ENCODE peak calls at places on chromosomes 6 and 20, in five cellular contexts. L is mucosa of descending colon; H is BE2C; F is AG09319; M is CD8-positive, alpha-beta T cell. G is an unnamed sample.
A peak's percentile ranks its signal among the peaks of the same experiment; 100 is the strongest.

GRCh38 chr20:44888226-44889103 is 3.0 kb downstream of the YWHAB start:
- DNase-seq in L (no peak), H (no peak), F (no peak), M (no peak), G (no peak)

GRCh38 chr6:147805155-147805554 is 296.7 kb downstream of the SAMD5 start:
- DNase-seq in L (no peak), H (no peak), F (no peak), M (no peak), G (no peak)

GRCh38 chr6:155352812-155353211 is 38.5 kb upstream of the TFB1M start:
- DNase-seq in L (no peak), H (no peak), F (peak; percentile 30), M (no peak), G (no peak)

GRCh38 chr20:61929971-61930666 is 135.6 kb downstream of the TAF4 start:
- DNase-seq in L (peak; percentile 27), H (no peak), F (no peak), M (no peak), G (peak; percentile 15)

GRCh38 chr6:149246691-149247384 is 70.7 kb upstream of the TAB2 start:
- DNase-seq in L (no peak), H (no peak), F (no peak), M (no peak), G (no peak)

GRCh38 chr6:33790306-33790855 is 1.5 kb upstream of the LEMD2 start:
- DNase-seq in L (peak; percentile 3), H (no peak), F (no peak), M (no peak), G (no peak)

GRCh38 chr6:11434565-11435326 is 102.8 kb upstream of the TMEM170B start:
- DNase-seq in L (no peak), H (no peak), F (peak; percentile 71), M (no peak), G (no peak)

GRCh38 chr20:50615407-50615806 is 75.9 kb downstream of the RIPOR3 start:
- DNase-seq in L (no peak), H (no peak), F (no peak), M (no peak), G (no peak)

GRCh38 chr20:63102720-63103375 is 96.1 kb upstream of the BHLHE23 start:
- DNase-seq in L (peak; percentile 68), H (peak; percentile 24), F (no peak), M (peak; percentile 71), G (peak; percentile 37)

GRCh38 chr6:73774311-73774766 is 78.3 kb downstream of the CD109 start:
- DNase-seq in L (no peak), H (no peak), F (peak; percentile 24), M (no peak), G (no peak)

GRCh38 chr6:19668710-19669109 is 168.5 kb upstream of the ID4 start:
- DNase-seq in L (no peak), H (no peak), F (no peak), M (no peak), G (no peak)

GRCh38 chr20:58712116-58712822 is 19.7 kb downstream of the NPEPL1 start:
- DNase-seq in L (peak; percentile 44), H (no peak), F (no peak), M (no peak), G (no peak)

GRCh38 chr6:100175814-100176275 is 181.8 kb upstream of the MCHR2 start:
- DNase-seq in L (no peak), H (no peak), F (peak; percentile 76), M (no peak), G (no peak)

GRCh38 chr20:45038747-45039469 is 62.0 kb downstream of the KCNS1 start:
- DNase-seq in L (no peak), H (no peak), F (no peak), M (no peak), G (no peak)

GRCh38 chr6:74091133-74091793 is 395.3 kb downstream of the CD109 start:
- DNase-seq in L (no peak), H (no peak), F (no peak), M (no peak), G (no peak)

GRCh38 chr6:165929607-165930006 is 238.0 kb downstream of the TBXT start:
- DNase-seq in L (no peak), H (no peak), F (no peak), M (no peak), G (no peak)

GRCh38 chr6:90319044-90319443 is 22.4 kb upstream of the BACH2 start:
- DNase-seq in L (no peak), H (no peak), F (no peak), M (no peak), G (no peak)

GRCh38 chr6:30748301-30748769 is 4.0 kb upstream of the IER3 start:
- DNase-seq in L (no peak), H (no peak), F (no peak), M (no peak), G (no peak)

GRCh38 chr6:170020041-170020583 is 268.7 kb downstream of the ERMARD start:
- DNase-seq in L (no peak), H (no peak), F (no peak), M (no peak), G (no peak)

GRCh38 chr6:46042355-46042999 is 26.8 kb upstream of the CLIC5 start:
- DNase-seq in L (no peak), H (peak; percentile 4), F (no peak), M (no peak), G (no peak)

GRCh38 chr6:53335224-53335994 is 13.3 kb downstream of the ELOVL5 start:
- DNase-seq in L (peak; percentile 59), H (no peak), F (no peak), M (peak; percentile 78), G (no peak)

GRCh38 chr20:53692465-53693067 is 98.9 kb upstream of the ZNF217 start:
- DNase-seq in L (no peak), H (no peak), F (no peak), M (no peak), G (no peak)

GRCh38 chr20:535958-536357 is 7.6 kb downstream of the CSNK2A1 start:
- DNase-seq in L (no peak), H (no peak), F (no peak), M (no peak), G (no peak)

GRCh38 chr6:25921525-25922203 is 8.8 kb downstream of the SLC17A2 start:
- DNase-seq in L (no peak), H (no peak), F (no peak), M (no peak), G (no peak)

GRCh38 chr6:73796881-73797280 is 100.9 kb downstream of the CD109 start:
- DNase-seq in L (no peak), H (no peak), F (no peak), M (no peak), G (no peak)

GRCh38 chr6:72619883-72620696 is 1.8 kb upstream of the KCNQ5 start:
- DNase-seq in L (peak; percentile 66), H (peak; percentile 58), F (no peak), M (peak; percentile 75), G (peak; percentile 65)

GRCh38 chr6:107554918-107555317 is 65.0 kb downstream of the SOBP start:
- DNase-seq in L (no peak), H (no peak), F (no peak), M (no peak), G (no peak)

GRCh38 chr6:107550241-107550840 is 60.4 kb downstream of the SOBP start:
- DNase-seq in L (no peak), H (no peak), F (no peak), M (no peak), G (no peak)

GRCh38 chr6:107547061-107547840 is 57.3 kb downstream of the SOBP start:
- DNase-seq in L (no peak), H (no peak), F (no peak), M (no peak), G (no peak)

GRCh38 chr6:107554326-107554725 is 64.4 kb downstream of the SOBP start:
- DNase-seq in L (no peak), H (no peak), F (no peak), M (no peak), G (no peak)

DNA sequence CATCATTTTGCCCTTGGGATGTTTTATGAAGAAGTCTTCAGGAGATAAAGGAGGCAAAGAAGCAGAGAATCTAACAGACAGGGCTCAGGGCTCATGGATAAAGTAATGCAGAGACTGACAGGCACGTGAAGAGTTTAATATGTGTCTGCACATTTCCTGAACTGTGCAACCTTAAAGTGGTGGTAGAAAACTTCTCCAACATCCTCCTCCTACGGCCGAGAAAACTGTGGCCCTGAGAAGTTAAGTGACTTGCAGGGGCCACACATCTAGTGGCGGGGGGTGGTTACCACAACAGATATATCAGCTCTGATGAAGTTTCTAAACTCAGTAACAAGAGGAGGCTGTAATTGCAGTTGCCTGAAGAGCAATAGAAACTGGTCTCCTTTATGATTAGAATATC is 61.0 kb downstream of the SOBP start:
- DNase-seq in L (no peak), H (no peak), F (no peak), M (no peak), G (no peak)
- TF ChIP-seq CTCF in L (no peak), H (no peak), F (no peak), M (no peak), G (no peak)

GRCh38 chr6:14095444-14095843 is 22.1 kb upstream of the CD83 start:
- DNase-seq in L (no peak), H (no peak), F (no peak), M (no peak), G (no peak)
- TF ChIP-seq CTCF in L (no peak), H (no peak), F (no peak), M (no peak), G (no peak)

GRCh38 chr6:89237158-89237557 is 20.0 kb upstream of the GABRR1 start:
- DNase-seq in L (no peak), H (no peak), F (no peak), M (no peak), G (no peak)

GRCh38 chr6:89243331-89243629 is 26.1 kb upstream of the GABRR1 start:
- DNase-seq in L (no peak), H (no peak), F (no peak), M (no peak), G (no peak)

GRCh38 chr6:89239338-89239737 is 22.2 kb upstream of the GABRR1 start:
- DNase-seq in L (no peak), H (no peak), F (no peak), M (peak; percentile 45), G (no peak)

GRCh38 chr6:89244237-89244985 is 27.3 kb upstream of the GABRR1 start:
- DNase-seq in L (no peak), H (no peak), F (no peak), M (no peak), G (no peak)

GRCh38 chr6:89242574-89243330 is 25.6 kb upstream of the GABRR1 start:
- DNase-seq in L (no peak), H (peak; percentile 30), F (peak; percentile 15), M (no peak), G (no peak)
- TF ChIP-seq CTCF in L (no peak), H (peak; percentile 59), F (peak; percentile 51), M (peak; percentile 35), G (no peak)

DNA sequence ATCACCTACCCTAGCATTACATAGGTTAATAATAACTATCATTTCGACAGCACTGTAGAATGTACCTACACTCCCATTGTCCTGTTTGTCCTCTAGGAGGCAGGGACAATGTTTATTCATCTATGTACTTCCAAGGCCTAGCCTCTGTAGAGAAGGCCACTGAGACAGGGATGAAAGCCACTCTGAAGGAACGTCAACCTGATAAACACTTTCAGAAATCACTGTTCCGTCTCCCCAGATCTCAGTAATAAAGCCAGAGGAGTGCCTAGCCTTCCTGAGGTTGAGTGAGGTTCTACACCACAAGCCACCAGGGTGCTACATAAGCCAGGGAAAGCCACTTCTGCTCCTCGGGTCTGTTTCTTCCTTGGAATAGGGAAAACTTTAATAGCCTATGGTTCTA is 44.8 kb downstream of the POPDC3 start:
- DNase-seq in L (no peak), H (peak; percentile 13), F (no peak), M (no peak), G (no peak)
- TF ChIP-seq CTCF in L (no peak), H (peak; percentile 53), F (peak; percentile 21), M (no peak), G (no peak)